ENCODE peak calls at places on chromosomes 2 and 18, in four cellular contexts. X is IMR-90, T is HepG2, H is A549. V is an unnamed sample. For H3K4me1, the result is how much of the 10 kb centered on the place peaks cover.

GRCh38 chr18:71040161-71040560 is 751.3 kb downstream of the SOCS6 start:
- ATAC-seq in X (no peak), T (no peak), H (no peak), V (no peak)

GRCh38 chr2:9033385-9034175 is 30.1 kb upstream of the MBOAT2 start:
- ATAC-seq in X (peak), T (no peak), H (no peak), V (no peak)

GRCh38 chr2:144570566-144570965 is 50.6 kb upstream of the ZEB2 start:
- ATAC-seq in X (no peak), T (no peak), H (no peak), V (no peak)

GRCh38 chr2:239499989-239500914 is 99.4 kb upstream of the HDAC4 start:
- ATAC-seq in X (no peak), T (no peak), H (no peak), V (peak)

GRCh38 chr2:129891341-129892320 is 87.8 kb upstream of the RAB6C start:
- ATAC-seq in X (no peak), T (peak), H (peak), V (no peak)

GRCh38 chr2:226799976-226800940 is 638 bp upstream of the IRS1 start:
- ATAC-seq in X (no peak), T (peak), H (peak), V (no peak)

GRCh38 chr2:226664140-226664539 is 135.5 kb downstream of the IRS1 start:
- ATAC-seq in X (no peak), T (no peak), H (no peak), V (no peak)

GRCh38 chr2:228657807-228658402 is 476.4 kb upstream of the SPHKAP start:
- ATAC-seq in X (peak), T (no peak), H (peak), V (no peak)

GRCh38 chr2:96430394-96430988 is 74.7 kb downstream of the NEURL3 start:
- ATAC-seq in X (no peak), T (peak), H (no peak), V (no peak)

GRCh38 chr2:19916385-19916784 is 14.6 kb upstream of the TTC32 start:
- ATAC-seq in X (no peak), T (no peak), H (no peak), V (no peak)

GRCh38 chr18:10482985-10483949 is 28.8 kb downstream of the APCDD1 start:
- ATAC-seq in X (no peak), T (no peak), H (no peak), V (peak)

GRCh38 chr2:196314157-196314556 is 142.8 kb upstream of the STK17B start:
- ATAC-seq in X (no peak), T (no peak), H (no peak), V (no peak)

GRCh38 chr18:26133652-26134051 is at the start of gene PSMA8:
- ATAC-seq in X (no peak), T (no peak), H (no peak), V (peak)

GRCh38 chr2:193876980-193877379 is 1682.2 kb upstream of the TMEFF2 start:
- ATAC-seq in X (no peak), T (no peak), H (no peak), V (no peak)

GRCh38 chr2:109246616-109247015 is 117.6 kb downstream of the SH3RF3 start:
- ATAC-seq in X (no peak), T (no peak), H (no peak), V (no peak)
- H3K4me1 ChIP-seq in X (under half), T (under half), H (under half), V (under half)

DNA sequence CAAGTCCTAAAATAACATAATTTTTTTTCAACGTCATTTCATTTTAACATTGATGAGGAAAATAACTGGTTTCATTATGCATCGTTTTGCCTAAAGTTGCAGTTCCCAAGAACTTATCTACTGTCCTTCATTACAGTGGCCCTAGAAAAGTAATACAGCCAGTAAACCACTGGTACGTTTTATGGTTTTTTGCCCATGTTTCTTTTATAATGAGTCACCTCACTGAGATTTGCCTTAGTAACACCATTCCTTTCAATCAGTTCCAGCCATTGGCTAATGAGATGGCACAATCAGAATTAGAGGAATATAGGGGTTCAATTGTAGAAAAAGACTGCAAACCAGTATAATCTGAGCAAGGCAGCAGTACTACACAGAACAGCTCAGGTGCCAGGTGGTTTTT is 422.6 kb upstream of the LYPD1 start:
- ATAC-seq in X (no peak), T (no peak), H (no peak), V (no peak)
- TF ChIP-seq POLR2A in X (no peak), T (no peak), H (no peak), V (no peak)

GRCh38 chr2:137252934-137253333 is 487.6 kb downstream of the THSD7B start:
- ATAC-seq in X (no peak), T (no peak), H (no peak), V (no peak)
- H3K4me1 ChIP-seq in X (under half), T (under half), H (under half), V (under half)

DNA sequence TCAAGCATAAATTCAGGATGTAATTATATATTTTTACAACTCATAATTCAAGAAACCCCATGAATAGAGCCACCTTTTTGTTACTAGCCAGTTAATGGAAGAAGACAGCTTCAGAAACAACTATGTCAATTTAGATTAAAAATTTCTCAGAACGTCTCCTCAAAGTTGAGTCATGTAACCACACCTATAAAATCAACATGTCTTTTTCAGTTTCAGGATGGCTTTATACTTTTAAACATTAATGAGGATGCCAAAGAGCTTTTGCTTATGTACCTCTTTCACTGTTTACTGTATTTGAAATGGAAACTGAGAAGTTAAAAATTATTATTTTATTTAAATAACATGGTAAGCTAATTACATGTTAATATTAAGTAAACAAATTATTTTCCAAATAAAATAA is 280.1 kb downstream of the PTH2R start:
- ATAC-seq in X (no peak), T (no peak), H (no peak), V (no peak)
- TF ChIP-seq POLR2A in X (no peak), T (no peak), H (no peak), V (no peak)

GRCh38 chr2:105798595-105798994 is 53.9 kb downstream of the NCK2 start:
- ATAC-seq in X (peak), T (no peak), H (no peak), V (no peak)
- H3K4me1 ChIP-seq in X (under half), T (half or more), H (under half), V (half or more)

DNA sequence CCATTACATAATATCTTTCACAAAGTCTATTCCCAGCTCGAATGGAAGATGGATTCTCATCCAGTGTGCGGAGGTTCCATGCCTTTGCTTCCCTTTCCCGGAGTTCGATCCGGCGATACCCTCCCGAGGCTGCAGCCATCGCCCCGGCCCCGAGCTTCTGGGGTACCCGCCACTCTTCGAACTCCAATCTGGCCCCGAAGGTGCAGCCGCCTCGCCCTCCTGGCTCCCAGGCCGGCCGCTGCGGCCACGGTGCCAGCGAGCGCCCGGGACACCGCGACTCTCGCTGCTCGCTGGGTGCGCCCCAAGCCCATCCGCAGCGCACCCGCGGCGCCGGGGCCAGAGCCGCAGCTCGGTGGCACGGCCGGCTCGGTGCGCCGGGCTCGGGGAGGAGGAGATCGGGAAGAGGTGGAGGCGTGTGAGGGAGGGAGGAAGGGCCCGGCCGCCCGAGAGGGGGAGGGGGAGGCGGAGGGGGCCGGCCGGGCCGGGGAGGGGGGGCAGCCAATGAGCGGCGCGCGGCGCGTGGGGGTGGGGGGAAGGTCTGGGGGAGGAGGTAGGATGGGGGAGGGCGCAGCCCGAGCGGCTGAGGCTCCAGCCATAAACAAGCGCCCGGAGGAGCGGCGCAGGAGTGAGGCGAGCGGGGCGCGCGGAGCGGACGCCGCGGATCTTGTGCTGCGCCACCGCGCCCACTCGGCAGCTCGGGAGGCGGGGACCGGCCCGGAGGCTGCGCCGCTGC is at the start of gene CRIM1:
- ATAC-seq in X (peak), T (peak), H (peak), V (peak)
- TF ChIP-seq POLR2A in X (peak), T (peak), H (peak), V (peak)

DNA sequence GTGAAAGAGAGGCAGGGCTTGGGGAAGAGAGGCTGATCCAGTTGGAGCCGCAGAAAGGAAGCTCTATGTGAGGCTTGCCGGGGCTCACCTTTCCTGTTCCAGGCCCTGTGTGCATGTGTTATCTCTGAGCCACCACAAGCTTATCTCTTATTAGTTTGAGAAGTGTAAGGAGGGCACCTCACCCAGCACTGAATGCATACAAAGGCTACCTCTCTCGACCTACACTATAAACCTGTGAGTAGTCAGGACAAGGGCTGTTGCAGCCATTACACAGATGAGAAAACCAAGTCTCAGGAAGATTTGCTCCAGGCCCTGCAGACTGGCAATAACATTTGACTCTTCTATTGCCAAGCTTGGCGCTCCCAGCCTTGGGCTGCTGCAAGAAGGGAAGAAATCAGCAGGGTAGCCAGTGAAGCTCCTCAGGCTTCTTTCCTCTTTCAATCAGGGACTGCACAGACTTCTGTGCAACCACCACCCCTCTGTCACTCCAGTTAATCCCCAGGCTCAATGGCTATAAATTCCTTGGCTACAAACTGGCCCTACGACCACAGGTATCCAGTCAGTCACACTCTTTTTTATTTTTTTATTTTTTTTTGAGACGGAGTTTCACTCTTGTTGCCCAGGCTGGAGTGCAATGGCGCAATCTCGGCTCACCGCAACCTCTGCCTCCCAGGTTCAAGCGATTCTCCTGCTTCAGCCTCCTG is 73.8 kb downstream of the CLHC1 start:
- ATAC-seq in X (no peak), T (no peak), H (no peak), V (no peak)
- H3K4me1 ChIP-seq in X (half or more), T (half or more), H (under half), V (half or more)

GRCh38 chr2:70098032-70098431 is 10.8 kb downstream of the PCBP1 start:
- ATAC-seq in X (no peak), T (no peak), H (no peak), V (no peak)

GRCh38 chr2:70094171-70094977 is 7.1 kb downstream of the PCBP1 start:
- ATAC-seq in X (no peak), T (peak), H (peak), V (no peak)

GRCh38 chr2:70091816-70092215 is 4.5 kb downstream of the PCBP1 start:
- ATAC-seq in X (no peak), T (no peak), H (no peak), V (no peak)

GRCh38 chr2:70095833-70096670 is 8.8 kb downstream of the PCBP1 start:
- ATAC-seq in X (no peak), T (no peak), H (peak), V (no peak)

DNA sequence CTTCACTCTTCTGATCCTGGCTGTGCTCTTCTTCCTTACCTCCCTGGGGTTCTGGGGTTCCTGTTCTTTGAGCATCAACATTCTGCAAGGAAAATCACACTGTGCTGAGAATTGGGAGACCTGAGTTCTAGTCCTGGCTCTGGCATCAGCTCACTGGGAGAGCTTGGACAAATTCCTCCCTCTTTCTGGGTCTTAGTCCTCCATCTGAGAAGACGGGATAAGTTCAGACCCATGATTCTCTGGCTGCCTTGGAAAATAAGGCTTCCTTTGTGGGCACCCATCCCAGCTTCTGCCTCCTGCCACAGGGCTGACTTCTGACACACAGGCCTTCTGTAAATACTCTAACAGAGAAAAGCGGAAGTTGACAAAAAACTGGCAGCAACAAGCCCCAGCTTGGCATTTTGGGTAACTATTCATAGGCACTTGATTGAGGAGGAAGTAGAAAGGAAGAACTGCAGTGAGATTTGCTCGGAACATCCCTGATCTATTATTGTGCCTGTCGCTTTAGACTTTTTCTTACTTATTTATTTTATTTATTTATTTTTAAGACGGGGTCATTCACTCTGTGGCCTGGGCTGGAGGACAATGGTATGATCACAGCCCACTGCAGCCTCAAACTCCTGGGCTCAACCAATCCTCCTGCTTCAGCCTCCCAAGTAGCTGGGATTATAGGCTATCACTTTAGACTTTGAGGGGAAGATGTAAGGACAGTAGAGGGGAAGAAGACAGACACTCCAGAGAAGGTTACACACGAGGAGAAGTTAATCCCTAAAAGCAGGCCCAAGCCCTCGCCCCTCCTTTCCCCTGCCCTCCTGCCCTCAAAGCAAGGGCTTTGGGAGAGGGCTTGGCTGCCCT is 7.9 kb downstream of the PCBP1 start:
- ATAC-seq in X (peak), T (peak), H (peak), V (peak)
- TF ChIP-seq POLR2A in X (no peak), T (peak), H (no peak), V (no peak)

GRCh38 chr2:105794926-105795574 is 50.3 kb downstream of the NCK2 start:
- ATAC-seq in X (no peak), T (no peak), H (no peak), V (no peak)

GRCh38 chr2:105796791-105797190 is 52.1 kb downstream of the NCK2 start:
- ATAC-seq in X (peak), T (no peak), H (no peak), V (no peak)

GRCh38 chr2:105797298-105797819 is 52.6 kb downstream of the NCK2 start:
- ATAC-seq in X (peak), T (peak), H (no peak), V (peak)

GRCh38 chr2:105795575-105795934 is 50.8 kb downstream of the NCK2 start:
- ATAC-seq in X (no peak), T (no peak), H (no peak), V (no peak)

DNA sequence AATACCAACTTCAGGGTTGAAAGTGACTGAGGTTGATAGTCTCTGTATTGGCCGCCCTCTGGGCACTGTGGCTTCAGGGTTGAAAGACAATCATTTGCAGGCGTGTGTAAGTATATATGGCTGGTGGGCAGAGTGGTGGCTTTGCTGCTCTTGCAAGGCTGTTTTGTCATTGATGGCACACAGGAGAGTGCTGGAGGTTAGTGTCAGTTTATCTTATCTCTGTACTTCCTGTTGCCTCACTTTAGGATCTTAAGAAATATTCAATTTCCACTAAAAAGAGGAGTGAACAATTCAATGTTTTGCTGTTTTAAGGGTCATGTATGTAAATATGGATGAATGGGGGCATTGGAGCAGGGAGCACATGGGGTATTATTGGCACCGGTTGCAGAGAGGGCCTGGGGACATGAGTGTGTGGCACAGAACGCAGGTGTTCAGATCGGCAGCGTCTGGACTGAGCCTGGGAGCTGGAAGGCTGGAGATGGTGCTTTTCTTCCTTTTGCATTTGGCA is 51.5 kb downstream of the NCK2 start:
- ATAC-seq in X (no peak), T (no peak), H (no peak), V (no peak)
- H3K4me1 ChIP-seq in X (under half), T (half or more), H (under half), V (half or more)